ENCODE peak calls at places on chromosomes 2 and 18, in ten cellular contexts. R, O, I, E, P, U, T, G, B and W are unnamed samples.

GRCh38 chr2:195477248-195477995 is 179.6 kb upstream of the SLC39A10 start:
- DNase-seq in R (no peak), O (peak), I (no peak), E (no peak), P (peak), U (no peak), T (no peak), G (peak), B (no peak), W (peak)

GRCh38 chr2:108220942-108221541 is 18.7 kb upstream of the SULT1C3 start:
- DNase-seq in R (peak), O (no peak), I (no peak), E (no peak), P (no peak), U (no peak), T (no peak), G (no peak), B (no peak), W (no peak)

GRCh38 chr2:64277101-64277849 is 133.1 kb upstream of the PELI1 start:
- DNase-seq in R (no peak), O (no peak), I (no peak), E (peak), P (peak), U (no peak), T (no peak), G (no peak), B (peak), W (peak)

GRCh38 chr2:43110442-43110871 is 115.9 kb downstream of the ZFP36L2 start:
- DNase-seq in R (peak), O (peak), I (no peak), E (no peak), P (peak), U (peak), T (no peak), G (peak), B (no peak), W (peak)

GRCh38 chr18:3948958-3949357 is 499.0 kb downstream of the TGIF1 start:
- DNase-seq in R (no peak), O (no peak), I (no peak), E (no peak), P (no peak), U (no peak), T (no peak), G (no peak), B (no peak), W (no peak)

GRCh38 chr2:960064-960736 is 9.6 kb downstream of the SNTG2 start:
- DNase-seq in R (no peak), O (no peak), I (no peak), E (peak), P (no peak), U (no peak), T (no peak), G (no peak), B (no peak), W (no peak)

GRCh38 chr2:207014424-207014823 is 75.1 kb downstream of the CPO start:
- DNase-seq in R (no peak), O (no peak), I (no peak), E (no peak), P (no peak), U (no peak), T (no peak), G (no peak), B (no peak), W (no peak)

GRCh38 chr18:12883003-12883683 is 894 bp downstream of the PTPN2 start:
- DNase-seq in R (peak), O (no peak), I (no peak), E (no peak), P (no peak), U (no peak), T (peak), G (no peak), B (no peak), W (no peak)

GRCh38 chr2:64283641-64284371 is 139.6 kb upstream of the PELI1 start:
- DNase-seq in R (no peak), O (peak), I (no peak), E (peak), P (peak), U (no peak), T (no peak), G (no peak), B (peak), W (no peak)

GRCh38 chr2:219736196-219736595 is 108.8 kb downstream of the SLC4A3 start:
- DNase-seq in R (no peak), O (peak), I (peak), E (peak), P (peak), U (peak), T (no peak), G (peak), B (peak), W (peak)

GRCh38 chr18:35438480-35439234 is 59.1 kb downstream of the INO80C start:
- DNase-seq in R (no peak), O (peak), I (no peak), E (no peak), P (no peak), U (no peak), T (no peak), G (no peak), B (no peak), W (no peak)

GRCh38 chr2:181821064-181821463 is 70.5 kb upstream of the ITPRID2 start:
- DNase-seq in R (no peak), O (no peak), I (no peak), E (no peak), P (no peak), U (no peak), T (no peak), G (no peak), B (no peak), W (no peak)

GRCh38 chr18:42052137-42052708 is 97.2 kb downstream of the PIK3C3 start:
- DNase-seq in R (no peak), O (peak), I (no peak), E (no peak), P (peak), U (no peak), T (no peak), G (peak), B (peak), W (peak)

GRCh38 chr2:98496750-98497493 is 52.3 kb downstream of the INPP4A start:
- DNase-seq in R (no peak), O (no peak), I (no peak), E (no peak), P (no peak), U (no peak), T (no peak), G (no peak), B (no peak), W (no peak)
- H3K4me3 ChIP-seq in R (no peak), O (no peak), I (no peak), E (no peak), P (no peak), U (no peak), T (no peak), G (no peak), B (no peak), W (no peak)

DNA sequence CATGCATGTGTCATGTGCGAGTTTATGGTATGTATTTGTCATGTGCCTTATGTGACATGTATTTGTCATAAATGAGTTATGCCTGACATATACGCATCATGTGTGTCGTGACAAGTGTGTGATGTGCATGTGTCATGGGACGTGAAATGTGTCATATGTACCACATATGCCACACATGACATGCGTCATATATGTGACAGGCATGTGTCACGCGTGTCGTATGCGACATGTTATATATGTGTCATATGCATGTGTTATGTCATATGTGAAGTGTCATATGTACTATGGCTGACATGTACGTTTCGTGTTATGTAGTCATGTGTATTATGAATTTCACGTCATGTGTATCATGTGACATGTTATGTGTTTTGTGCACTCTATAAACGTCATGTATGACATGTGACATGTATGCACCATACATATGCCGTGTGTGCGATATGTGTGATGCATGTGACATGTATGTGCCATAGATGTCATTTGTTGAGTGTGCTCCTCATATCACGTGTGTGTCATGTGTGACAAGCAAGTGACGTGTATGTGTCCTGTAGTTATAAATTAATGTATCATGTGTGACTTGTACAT is 2152.3 kb upstream of the PIK3C3 start:
- DNase-seq in R (no peak), O (no peak), I (no peak), E (no peak), P (no peak), U (no peak), T (no peak), G (no peak), B (no peak), W (no peak)
- TF ChIP-seq CTCF in R (no peak), O (no peak), I (no peak), E (no peak), P (no peak), U (no peak), T (no peak), G (no peak), B (no peak), W (no peak)

DNA sequence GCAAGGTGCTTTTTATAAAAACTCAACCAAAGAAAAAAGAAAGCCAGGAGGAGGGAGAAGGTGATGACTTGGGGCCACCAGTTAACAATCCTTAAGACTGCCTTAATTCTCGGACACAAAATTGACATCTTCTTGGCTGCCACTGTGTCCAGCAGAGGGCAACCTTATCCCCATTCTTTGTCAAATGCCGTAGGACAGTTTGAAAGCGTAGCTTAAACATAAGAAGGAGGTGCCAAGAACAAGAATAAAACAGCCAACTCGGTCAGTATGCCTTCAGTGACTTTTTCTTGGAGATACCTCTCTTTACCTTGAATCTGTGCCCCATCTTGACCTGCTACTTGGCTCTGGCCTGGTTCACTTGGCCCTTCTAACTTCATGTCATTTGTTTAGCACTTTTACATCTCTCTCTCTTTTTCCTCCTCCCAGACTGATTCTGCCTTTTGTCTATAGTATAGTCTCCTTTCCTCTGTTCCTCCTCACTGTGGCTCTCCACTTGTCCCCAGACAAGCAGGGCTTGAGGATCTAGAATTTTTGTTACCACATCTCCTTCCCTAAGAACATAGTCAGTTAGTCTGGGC is 183.5 kb downstream of the MYO3B start:
- DNase-seq in R (peak), O (peak), I (peak), E (no peak), P (peak), U (peak), T (peak), G (peak), B (peak), W (peak)
- H3K4me3 ChIP-seq in R (no peak), O (no peak), I (no peak), E (no peak), P (no peak), U (no peak), T (no peak), G (no peak), B (no peak), W (no peak)

GRCh38 chr18:76528477-76529432 is 33.7 kb upstream of the ZNF516 start:
- DNase-seq in R (peak), O (peak), I (peak), E (no peak), P (peak), U (peak), T (peak), G (peak), B (no peak), W (peak)
- TF ChIP-seq CTCF in R (no peak), O (peak), I (no peak), E (no peak), P (peak), U (no peak), T (no peak), G (no peak), B (no peak), W (peak)

GRCh38 chr2:6639870-6640639 is 225.7 kb downstream of the CMPK2 start:
- DNase-seq in R (no peak), O (no peak), I (no peak), E (peak), P (no peak), U (no peak), T (no peak), G (no peak), B (no peak), W (no peak)
- H3K4me3 ChIP-seq in R (no peak), O (no peak), I (no peak), E (no peak), P (no peak), U (no peak), T (no peak), G (no peak), B (no peak), W (no peak)

GRCh38 chr2:73077424-73077795 is 5.9 kb upstream of the SFXN5 start:
- DNase-seq in R (no peak), O (no peak), I (no peak), E (no peak), P (no peak), U (no peak), T (no peak), G (no peak), B (no peak), W (no peak)

GRCh38 chr2:73078457-73079411 is 7.2 kb upstream of the SFXN5 start:
- DNase-seq in R (no peak), O (no peak), I (no peak), E (no peak), P (no peak), U (no peak), T (no peak), G (no peak), B (no peak), W (no peak)

GRCh38 chr2:73074110-73075069 is 2.9 kb upstream of the SFXN5 start:
- DNase-seq in R (no peak), O (no peak), I (no peak), E (no peak), P (no peak), U (no peak), T (no peak), G (no peak), B (no peak), W (no peak)

GRCh38 chr2:73075477-73076373 is 4.2 kb upstream of the SFXN5 start:
- DNase-seq in R (peak), O (peak), I (no peak), E (no peak), P (no peak), U (peak), T (no peak), G (no peak), B (no peak), W (peak)

DNA sequence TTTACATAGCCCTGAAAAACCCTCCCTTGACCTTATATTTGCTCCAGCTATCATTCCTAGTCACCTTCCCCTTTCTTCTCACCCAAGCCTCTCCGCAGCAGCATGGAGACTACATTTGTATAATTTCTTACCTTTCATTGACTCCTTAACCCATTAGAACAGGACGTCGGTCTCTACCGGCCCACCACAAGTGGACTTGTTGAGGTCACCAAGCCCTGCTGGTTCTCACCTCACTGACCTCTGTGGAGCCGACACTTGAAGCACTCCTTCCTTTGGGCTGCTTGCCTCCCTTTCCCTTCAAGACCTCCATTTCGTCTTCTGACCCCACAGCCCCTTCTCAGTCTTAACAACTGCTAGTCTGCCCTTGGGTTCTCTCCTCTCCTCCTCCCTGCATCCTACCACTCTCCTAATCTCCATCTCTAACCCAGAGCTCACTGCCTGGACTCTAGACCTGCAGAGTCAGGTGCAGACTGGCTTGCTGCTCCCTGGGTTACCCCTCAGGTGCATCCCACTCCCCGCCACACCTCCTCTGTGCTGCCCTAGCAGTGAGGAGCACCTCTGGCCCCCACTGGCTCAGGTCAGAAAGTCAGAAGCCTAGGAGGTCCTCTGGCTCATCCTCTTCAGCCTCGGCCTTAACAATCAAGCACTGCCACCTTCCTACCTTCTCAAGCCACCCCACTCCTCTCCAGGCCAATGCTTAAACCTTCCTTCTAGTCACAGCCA is 5.3 kb upstream of the SFXN5 start:
- DNase-seq in R (no peak), O (no peak), I (no peak), E (no peak), P (no peak), U (no peak), T (no peak), G (no peak), B (no peak), W (no peak)
- TF ChIP-seq CTCF in R (no peak), O (no peak), I (no peak), E (no peak), P (no peak), U (no peak), T (no peak), G (no peak), B (no peak), W (no peak)

GRCh38 chr2:85409719-85410583 is at the start of gene CAPG:
- DNase-seq in R (peak), O (no peak), I (peak), E (no peak), P (no peak), U (no peak), T (peak), G (no peak), B (peak), W (no peak)
- H3K4me3 ChIP-seq in R (no peak), O (no peak), I (no peak), E (peak), P (peak), U (no peak), T (peak), G (no peak), B (peak), W (no peak)

GRCh38 chr18:52422985-52423601 is 83.1 kb downstream of the DCC start:
- DNase-seq in R (no peak), O (no peak), I (no peak), E (no peak), P (no peak), U (no peak), T (no peak), G (no peak), B (no peak), W (no peak)
- TF ChIP-seq CTCF in R (no peak), O (no peak), I (no peak), E (no peak), P (no peak), U (no peak), T (no peak), G (no peak), B (no peak), W (peak)

DNA sequence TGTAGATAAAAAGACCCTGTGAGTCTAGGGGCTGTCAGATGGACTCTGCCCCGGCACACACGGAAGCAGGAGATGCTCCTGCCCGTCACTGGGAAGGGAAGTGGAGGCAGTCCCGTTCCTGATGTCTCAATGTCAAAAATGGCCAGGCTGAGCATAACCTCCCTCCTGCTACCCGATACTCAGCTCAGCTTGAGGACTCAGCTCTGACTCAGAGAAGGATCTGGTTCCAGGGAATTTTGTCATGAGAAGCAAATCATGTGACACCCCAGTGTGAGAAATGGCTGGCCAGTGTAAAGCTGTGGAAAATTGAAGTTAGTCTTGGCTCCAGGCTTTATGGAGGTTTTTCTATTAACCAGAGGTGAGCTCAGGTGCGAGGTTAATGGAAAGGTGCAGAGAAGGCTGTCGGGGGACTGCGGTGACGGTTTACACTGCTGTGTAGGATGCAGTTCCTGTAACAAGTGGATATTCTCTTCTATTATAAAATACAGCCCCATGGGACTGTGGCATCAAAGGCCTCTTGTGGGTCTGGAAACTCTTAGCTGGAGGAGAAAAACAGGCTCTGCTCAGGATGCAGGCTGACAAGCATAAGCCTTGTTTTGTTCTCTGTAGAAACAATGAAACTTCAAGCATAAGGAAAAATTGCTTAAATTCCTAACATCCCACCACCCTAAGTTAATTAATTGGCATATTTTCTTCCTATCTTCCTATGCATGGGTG is 24.7 kb upstream of the AGAP1 start:
- DNase-seq in R (peak), O (peak), I (peak), E (no peak), P (peak), U (peak), T (peak), G (peak), B (no peak), W (peak)
- H3K4me3 ChIP-seq in R (no peak), O (peak), I (no peak), E (no peak), P (peak), U (no peak), T (no peak), G (no peak), B (no peak), W (no peak)

GRCh38 chr2:8135051-8135675 is 546.7 kb upstream of the ID2 start:
- DNase-seq in R (peak), O (no peak), I (no peak), E (no peak), P (no peak), U (peak), T (no peak), G (no peak), B (no peak), W (no peak)

GRCh38 chr2:8132889-8133288 is 549.0 kb upstream of the ID2 start:
- DNase-seq in R (no peak), O (no peak), I (no peak), E (no peak), P (no peak), U (no peak), T (no peak), G (no peak), B (no peak), W (no peak)

GRCh38 chr2:8132371-8132831 is 549.5 kb upstream of the ID2 start:
- DNase-seq in R (peak), O (peak), I (no peak), E (no peak), P (peak), U (peak), T (no peak), G (no peak), B (no peak), W (peak)

GRCh38 chr2:8134105-8134903 is 547.6 kb upstream of the ID2 start:
- DNase-seq in R (no peak), O (no peak), I (peak), E (no peak), P (no peak), U (no peak), T (no peak), G (no peak), B (no peak), W (no peak)

GRCh38 chr2:8133331-8133730 is 548.5 kb upstream of the ID2 start:
- DNase-seq in R (no peak), O (no peak), I (no peak), E (no peak), P (no peak), U (no peak), T (no peak), G (no peak), B (no peak), W (no peak)
- TF ChIP-seq CTCF in R (no peak), O (no peak), I (no peak), E (no peak), P (no peak), U (no peak), T (no peak), G (no peak), B (peak), W (no peak)